ENCODE peak calls at places on chromosomes 7 and 10, in nine cellular contexts. V is spleen, B is ovary, Z is dorsolateral prefrontal cortex, R is A549, P is PC-9, G is gastrocnemius medialis, Y is psoas muscle, L is heart right ventricle. O is an unnamed sample.

GRCh38 chr7:124697746-124698145 is 67.8 kb downstream of the GPR37 start:
- DNase-seq in Y (no peak), P (no peak), L (no peak), V (no peak), B (no peak), R (no peak), G (no peak), Z (no peak), O (no peak)

GRCh38 chr10:103145860-103146466 is 47.1 kb downstream of the NT5C2 start:
- DNase-seq in Z (no peak), G (peak; percentile 84), V (no peak), Y (peak; percentile 58), L (peak; percentile 21), R (no peak), B (peak; percentile 86), P (peak; percentile 14), O (peak; percentile 88)

GRCh38 chr10:88389456-88389855 is 193.7 kb downstream of the RNLS start:
- DNase-seq in V (no peak), Y (no peak), P (no peak), G (no peak), L (no peak), B (no peak), R (no peak), Z (no peak), O (peak; percentile 73)

GRCh38 chr10:23945845-23946244 is 263.1 kb upstream of the KIAA1217 start:
- DNase-seq in G (no peak), Y (no peak), Z (no peak), R (no peak), P (no peak), V (no peak), L (no peak), B (no peak), O (no peak)

GRCh38 chr7:131803861-131804260 is 247.4 kb upstream of the PODXL start:
- DNase-seq in R (no peak), L (no peak), G (no peak), B (no peak), Z (no peak), V (no peak), P (no peak), Y (no peak), O (no peak)

GRCh38 chr7:142939226-142939910 is at the start of gene LLCFC1:
- DNase-seq in V (no peak), G (no peak), Z (no peak), Y (no peak), R (peak; percentile 46), B (no peak), P (peak; percentile 44), L (no peak), O (no peak)

GRCh38 chr10:129090618-129091366 is 376.2 kb upstream of the MGMT start:
- DNase-seq in P (no peak), G (no peak), L (no peak), Y (no peak), Z (no peak), B (no peak), R (no peak), V (no peak), O (no peak)

GRCh38 chr10:97365761-97366351 is 31.3 kb upstream of the FRAT2 start:
- DNase-seq in Z (no peak), V (peak; percentile 87), R (no peak), Y (no peak), P (no peak), B (no peak), G (no peak), L (no peak), O (no peak)

GRCh38 chr10:91312031-91312733 is 91.7 kb downstream of the PCGF5 start:
- DNase-seq in V (no peak), R (no peak), P (no peak), Z (no peak), G (no peak), Y (no peak), B (no peak), L (no peak), O (peak; percentile 32)

GRCh38 chr7:156113733-156114132 is 301.5 kb upstream of the SHH start:
- DNase-seq in Z (no peak), Y (no peak), R (no peak), G (no peak), P (no peak), L (no peak), B (no peak), V (no peak), O (no peak)

DNA sequence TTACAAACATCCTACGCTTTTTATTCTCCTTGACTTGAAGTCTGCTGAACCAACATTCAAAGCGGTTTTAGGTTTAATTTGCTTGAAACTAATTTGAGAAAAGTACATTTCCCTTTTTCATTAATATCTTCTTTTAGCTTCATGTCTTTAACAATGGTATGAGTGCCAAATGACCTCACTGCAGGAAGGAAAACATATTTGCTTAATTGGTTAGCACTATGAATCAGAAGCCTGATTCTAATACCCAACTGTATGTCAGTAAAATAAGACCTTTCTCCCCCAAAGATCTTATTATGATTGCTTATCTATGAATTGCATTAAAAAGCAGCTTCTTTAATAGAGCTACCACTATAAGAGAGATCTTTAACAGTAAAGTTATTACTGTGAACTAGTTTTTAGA is 5.9 kb downstream of the COL1A2 start:
- DNase-seq in Z (no peak), G (no peak), V (no peak), P (no peak), R (no peak), B (no peak), Y (no peak), L (no peak), O (no peak)
- H3K4me3 ChIP-seq in Z (no peak overlapping the region), G (no peak overlapping the region), V (no peak overlapping the region), P (no peak overlapping the region), R (no peak overlapping the region), B (no peak overlapping the region), Y (no peak overlapping the region), L (peak overlapping the region; percentile 63), O (peak overlapping the region; percentile 94)

DNA sequence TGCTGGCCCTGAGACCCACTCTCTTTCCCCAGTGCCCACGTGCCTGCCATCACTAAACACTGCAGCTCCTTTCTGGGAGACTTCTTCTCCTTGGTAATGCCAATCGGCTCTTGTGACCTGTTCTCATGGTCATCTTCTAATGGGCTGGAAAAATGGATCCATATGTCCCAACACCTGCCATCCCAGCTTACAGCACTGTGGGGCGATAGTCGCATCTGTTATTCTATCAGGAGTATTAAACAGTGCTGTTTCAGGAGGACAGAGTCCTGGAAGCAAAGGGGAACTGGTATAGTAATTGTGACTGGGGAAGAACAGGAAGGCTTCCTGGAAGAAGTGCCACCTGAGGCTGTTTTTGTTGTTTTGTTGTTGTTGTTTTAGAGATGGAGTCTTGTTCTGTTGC is 411.2 kb downstream of the GLRX3 start:
- DNase-seq in V (no peak), L (no peak), P (no peak), G (no peak), B (no peak), Y (no peak), Z (no peak), R (no peak), O (no peak)
- TF ChIP-seq CTCF in V (peak; percentile 16), L (no peak), P (no peak), G (no peak), B (no peak), Y (no peak), Z (no peak), R (no peak), O (no peak)

GRCh38 chr7:3301831-3302618 is 973 bp downstream of the SDK1 start:
- DNase-seq in G (no peak), B (no peak), P (no peak), Y (no peak), Z (no peak), R (peak; percentile 35), V (peak; percentile 81), L (peak; percentile 19), O (no peak)

GRCh38 chr7:3301472-3301778 is 373 bp downstream of the SDK1 start:
- DNase-seq in V (no peak), R (no peak), Y (no peak), B (no peak), P (no peak), G (no peak), L (no peak), Z (no peak), O (no peak)

GRCh38 chr7:3302681-3303320 is 1.7 kb downstream of the SDK1 start:
- DNase-seq in V (no peak), Y (no peak), B (no peak), G (no peak), R (no peak), L (no peak), P (no peak), Z (no peak), O (no peak)

GRCh38 chr7:3300651-3301471 is at the start of gene SDK1:
- DNase-seq in V (peak; percentile 97), P (peak; percentile 93), G (peak; percentile 85), R (peak; percentile 59), Y (peak; percentile 96), B (peak; percentile 86), L (peak; percentile 94), Z (peak; percentile 78), O (peak; percentile 75)

DNA sequence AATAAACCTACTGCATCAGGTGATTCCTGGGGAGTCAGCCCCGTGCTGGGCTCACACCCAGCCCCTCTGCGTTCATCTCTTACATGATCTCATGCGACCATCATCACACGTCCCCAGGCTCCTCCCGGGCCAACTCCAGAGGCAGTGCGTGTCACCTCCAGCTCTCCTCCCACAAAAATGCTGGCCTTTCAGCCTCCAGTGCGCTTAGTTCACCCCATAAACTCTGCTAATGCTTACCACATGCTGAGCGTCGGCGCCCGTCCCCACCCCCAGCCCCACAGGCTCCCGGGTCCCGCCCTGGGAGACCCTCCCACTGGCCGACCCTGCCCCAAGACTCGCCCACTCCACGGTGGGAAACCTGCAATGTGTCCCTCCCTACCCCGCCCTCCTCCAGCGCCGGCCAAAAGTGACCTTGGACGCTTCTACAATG is 816 bp upstream of the SDK1 start:
- DNase-seq in B (no peak), L (no peak), G (peak; percentile 16), V (no peak), Z (no peak), P (peak; percentile 10), Y (no peak), R (no peak), O (peak; percentile 9)
- H3K27ac ChIP-seq in B (no peak overlapping the region), L (no peak overlapping the region), G (no peak overlapping the region), V (no peak overlapping the region), Z (no peak overlapping the region), P (no peak overlapping the region), Y (no peak overlapping the region), R (peak overlapping the region; percentile 80), O (no peak overlapping the region)

GRCh38 chr7:32063614-32064013 is 6.6 kb downstream of the PDE1C start:
- DNase-seq in B (no peak), G (no peak), Y (no peak), L (no peak), P (no peak), V (no peak), R (no peak), Z (no peak), O (no peak)

GRCh38 chr7:32061346-32061745 is 8.9 kb downstream of the PDE1C start:
- DNase-seq in Z (no peak), L (peak; percentile 18), G (no peak), R (no peak), B (no peak), P (no peak), V (no peak), Y (no peak), O (no peak)

GRCh38 chr7:32059289-32060045 is 10.7 kb downstream of the PDE1C start:
- DNase-seq in G (no peak), P (no peak), Y (no peak), L (no peak), Z (no peak), R (no peak), V (no peak), B (no peak), O (no peak)

GRCh38 chr7:32058017-32058416 is 12.2 kb downstream of the PDE1C start:
- DNase-seq in L (no peak), R (no peak), V (no peak), P (no peak), G (no peak), Y (no peak), B (no peak), Z (no peak), O (no peak)

GRCh38 chr7:32062150-32062549 is 8.1 kb downstream of the PDE1C start:
- DNase-seq in Z (no peak), R (peak; percentile 58), B (peak; percentile 31), Y (peak; percentile 43), V (no peak), L (peak; percentile 51), P (peak; percentile 31), G (peak; percentile 12), O (no peak)
- H3K4me3 ChIP-seq in Z (no peak overlapping the region), R (no peak overlapping the region), B (no peak overlapping the region), Y (no peak overlapping the region), V (no peak overlapping the region), L (no peak overlapping the region), P (no peak overlapping the region), G (no peak overlapping the region), O (no peak overlapping the region)

O was measured in brain microvascular endothelial cell.